ENCODE peak calls at places on chromosomes 13 and 19, in ten cellular contexts. E, P, C, D, A, M, N, W, F and Y are unnamed samples.

GRCh38 chr13:48333976-48334375 is 30.4 kb downstream of the RB1 start:
- DNase-seq in F (no peak), A (no peak), C (no peak), P (no peak), M (no peak), W (no peak), E (no peak), N (no peak), D (no peak), Y (no peak)

GRCh38 chr13:39565036-39565949 is 37.7 kb downstream of the LHFPL6 start:
- DNase-seq in F (no peak), M (peak), D (no peak), E (no peak), A (no peak), C (no peak), P (peak), W (no peak), N (peak), Y (no peak)

GRCh38 chr19:31518216-31518615 is 169.0 kb upstream of the TSHZ3 start:
- DNase-seq in F (no peak), N (no peak), P (no peak), M (no peak), D (no peak), W (no peak), C (no peak), E (no peak), A (no peak), Y (no peak)

GRCh38 chr19:36114763-36115452 is at the start of gene POLR2I:
- DNase-seq in A (peak), D (peak), W (peak), E (peak), M (peak), C (peak), F (peak), P (peak), N (peak), Y (peak)

GRCh38 chr19:3982701-3983541 is 2.3 kb downstream of the EEF2 start:
- DNase-seq in N (peak), W (peak), P (no peak), C (no peak), A (no peak), E (no peak), M (no peak), F (peak), D (no peak), Y (no peak)

GRCh38 chr19:8611890-8612806 is 1.6 kb upstream of the ADAMTS10 start:
- DNase-seq in C (no peak), E (no peak), P (peak), N (peak), D (no peak), W (peak), M (no peak), F (peak), A (no peak), Y (no peak)

GRCh38 chr19:30689474-30689873 is 317.3 kb downstream of the ZNF536 start:
- DNase-seq in E (no peak), P (peak), W (no peak), A (no peak), D (no peak), M (no peak), C (no peak), F (no peak), N (no peak), Y (no peak)

GRCh38 chr19:19534556-19535265 is 3.4 kb upstream of the CILP2 start:
- DNase-seq in P (peak), F (no peak), C (no peak), N (no peak), M (no peak), A (no peak), E (no peak), D (no peak), W (no peak), Y (no peak)

GRCh38 chr13:48437381-48437780 is 24.5 kb upstream of the LPAR6 start:
- DNase-seq in F (peak), D (no peak), E (no peak), C (no peak), M (peak), N (peak), A (no peak), P (no peak), W (no peak), Y (no peak)